ENCODE peak calls at places on chromosomes 1 and 21, in four cellular contexts. U, E, T and H are unnamed samples.

GRCh38 chr1:4048921-4049320 is 148.8 kb upstream of the C1orf174 start:
- DNase-seq in U (no peak), E (no peak), T (no peak), H (no peak)

GRCh38 chr1:28601696-28602095 is 9.6 kb downstream of the RAB42 start:
- DNase-seq in U (no peak), E (no peak), T (no peak), H (no peak)

GRCh38 chr1:231590453-231591198 is 36.0 kb upstream of the DISC1 start:
- DNase-seq in U (peak; percentile 58), E (peak; percentile 36), T (peak; percentile 41), H (peak; percentile 24)

GRCh38 chr1:61612600-61612999 is 112.3 kb downstream of the TM2D1 start:
- DNase-seq in U (no peak), E (no peak), T (no peak), H (no peak)

GRCh38 chr1:67148516-67149178 is 13.9 kb upstream of the C1orf141 start:
- DNase-seq in U (no peak), E (no peak), T (no peak), H (no peak)

GRCh38 chr1:68221971-68222355 is 10.4 kb downstream of the WLS start:
- DNase-seq in U (no peak), E (no peak), T (no peak), H (no peak)

GRCh38 chr21:35342440-35342839 is 293.3 kb upstream of the RUNX1 start:
- DNase-seq in U (no peak), E (no peak), T (no peak), H (no peak)

GRCh38 chr1:89088597-89088996 is 23.6 kb upstream of the GBP1 start:
- DNase-seq in U (no peak), E (no peak), T (no peak), H (no peak)

GRCh38 chr1:78043436-78043835 is 2.3 kb upstream of the GIPC2 start:
- DNase-seq in U (no peak), E (no peak), T (no peak), H (no peak)

GRCh38 chr1:171139890-171140289 is 45.2 kb upstream of the FMO2 start:
- DNase-seq in U (no peak), E (no peak), T (no peak), H (no peak)

GRCh38 chr21:46153259-46154154 is 1.9 kb downstream of the FTCD start:
- DNase-seq in U (peak; percentile 80), E (peak; percentile 63), T (peak; percentile 54), H (peak; percentile 51)

GRCh38 chr1:53071167-53071865 is 9.3 kb downstream of the PODN start:
- DNase-seq in U (no peak), E (no peak), T (peak; percentile 10), H (peak; percentile 14)

GRCh38 chr21:46079357-46080170 is 18.3 kb upstream of the COL6A2 start:
- DNase-seq in U (peak; percentile 19), E (peak; percentile 63), T (no peak), H (peak; percentile 71)

GRCh38 chr1:175481126-175482071 is 262.0 kb downstream of the TNR start:
- DNase-seq in U (no peak), E (no peak), T (no peak), H (no peak)

GRCh38 chr1:169495050-169495740 is 9.5 kb upstream of the SLC19A2 start:
- DNase-seq in U (no peak), E (no peak), T (no peak), H (no peak)

GRCh38 chr1:246742396-246742795 is 18.2 kb downstream of the SCCPDH start:
- DNase-seq in U (no peak), E (no peak), T (no peak), H (no peak)

GRCh38 chr1:152878042-152878441 is at the start of gene SMCP:
- DNase-seq in U (no peak), E (no peak), T (no peak), H (no peak)

GRCh38 chr1:201349091-201349490 is 28.4 kb downstream of the TNNT2 start:
- DNase-seq in U (no peak), E (no peak), T (no peak), H (no peak)

GRCh38 chr1:178267646-178268094 is 173.8 kb downstream of the RASAL2 start:
- DNase-seq in U (peak; percentile 75), E (no peak), T (no peak), H (no peak)

GRCh38 chr1:103372866-103373265 is 152.6 kb upstream of the RNPC3 start:
- DNase-seq in U (no peak), E (no peak), T (no peak), H (no peak)

GRCh38 chr1:148309940-148310500 is 157.9 kb upstream of the NBPF11 start:
- DNase-seq in U (no peak), E (no peak), T (no peak), H (no peak)

GRCh38 chr21:40704141-40704540 is 142.8 kb downstream of the DSCAM start:
- DNase-seq in U (no peak), E (no peak), T (no peak), H (no peak)
- H3K9me3 ChIP-seq in U (no peaks in the 10 kb centered on the region), E (no peaks in the 10 kb centered on the region), T (peaks cover 10% of the 10 kb centered on the region), H (no peaks in the 10 kb centered on the region)

GRCh38 chr21:41775152-41775472 is 8.3 kb upstream of the RIPK4 start:
- DNase-seq in U (no peak), E (no peak), T (no peak), H (no peak)

GRCh38 chr21:41776778-41777177 is 9.9 kb upstream of the RIPK4 start:
- DNase-seq in U (no peak), E (no peak), T (no peak), H (no peak)

GRCh38 chr21:41772351-41773080 is 5.7 kb upstream of the RIPK4 start:
- DNase-seq in U (no peak), E (no peak), T (no peak), H (no peak)

GRCh38 chr21:41771625-41771945 is 4.7 kb upstream of the RIPK4 start:
- DNase-seq in U (no peak), E (no peak), T (no peak), H (no peak)

DNA sequence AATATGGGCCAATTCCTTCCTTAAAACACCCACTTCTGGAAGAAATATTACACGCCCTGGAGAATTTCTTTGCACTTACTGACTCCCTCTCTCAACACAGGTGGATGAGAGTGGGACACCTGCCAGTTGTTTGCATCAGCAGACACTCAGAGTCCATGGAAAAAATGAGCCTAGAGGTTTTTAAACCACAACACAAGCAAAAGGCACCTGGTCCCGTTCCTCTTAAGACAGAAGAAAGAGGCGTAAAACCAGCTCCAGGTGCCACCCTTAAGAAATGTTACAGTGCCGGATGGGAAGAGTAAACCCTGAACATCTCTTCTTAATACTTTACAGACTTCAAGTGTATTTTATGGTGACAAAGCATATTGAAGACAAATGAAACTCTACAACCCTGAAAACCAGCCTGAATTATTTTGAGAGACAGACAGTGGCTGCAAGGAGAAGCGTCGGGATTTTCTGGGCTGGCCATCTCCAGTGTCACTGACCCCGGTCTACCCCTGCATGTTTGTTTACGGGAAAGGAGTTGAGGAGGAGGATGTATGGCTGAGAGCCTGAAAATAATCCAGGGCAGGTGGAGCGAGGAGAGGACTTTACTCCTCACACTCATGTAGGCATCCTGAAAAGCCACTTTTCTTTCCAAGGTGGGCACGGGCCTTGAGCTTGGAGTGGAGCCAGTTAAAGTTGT is 7.8 kb upstream of the RIPK4 start:
- DNase-seq in U (no peak), E (no peak), T (no peak), H (no peak)
- H3K27me3 ChIP-seq in U (peaks cover 20% of the 10 kb centered on the region), E (peaks cover 9% of the 10 kb centered on the region), T (peaks cover 96% of the 10 kb centered on the region), H (peaks cover 30% of the 10 kb centered on the region)

GRCh38 chr1:80922906-80923305 is 877.8 kb upstream of the ADGRL2 start:
- DNase-seq in U (no peak), E (no peak), T (no peak), H (no peak)
- H3K4me1 ChIP-seq in U (no peaks in the 10 kb centered on the region), E (no peaks in the 10 kb centered on the region), T (no peaks in the 10 kb centered on the region), H (no peaks in the 10 kb centered on the region)

DNA sequence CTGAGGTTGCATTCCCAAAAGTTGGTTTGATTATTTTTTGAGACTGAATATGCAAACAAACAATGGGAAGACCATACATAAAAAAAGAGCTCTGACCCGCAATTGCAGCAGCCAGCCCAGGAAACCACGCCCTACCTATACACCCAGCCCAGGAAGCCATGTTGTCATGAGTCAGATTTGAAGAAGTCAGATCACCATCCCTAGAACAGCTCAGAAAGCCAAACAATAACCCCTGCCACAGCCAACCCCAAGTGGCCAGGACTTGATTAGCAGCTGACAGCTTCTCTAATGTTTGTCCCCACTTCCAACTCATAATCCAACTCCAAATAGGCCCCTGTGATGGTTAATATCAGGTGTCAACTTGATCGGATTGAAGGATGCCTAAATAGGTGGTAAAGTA is 621.9 kb downstream of the NPHP4 start:
- DNase-seq in U (no peak), E (no peak), T (no peak), H (no peak)
- H3K9me3 ChIP-seq in U (peaks cover 5% of the 10 kb centered on the region), E (no peaks in the 10 kb centered on the region), T (peaks cover 14% of the 10 kb centered on the region), H (no peaks in the 10 kb centered on the region)

GRCh38 chr1:37635309-37635902 is 714 bp upstream of the RSPO1 start:
- DNase-seq in U (no peak), E (no peak), T (no peak), H (no peak)

GRCh38 chr1:37633040-37633949 is 1.4 kb downstream of the RSPO1 start:
- DNase-seq in U (no peak), E (no peak), T (no peak), H (peak; percentile 39)

GRCh38 chr1:37634554-37635308 is at the start of gene RSPO1:
- DNase-seq in U (peak; percentile 47), E (no peak), T (no peak), H (peak; percentile 79)

GRCh38 chr1:37633950-37634553 is 640 bp downstream of the RSPO1 start:
- DNase-seq in U (no peak), E (no peak), T (no peak), H (no peak)

DNA sequence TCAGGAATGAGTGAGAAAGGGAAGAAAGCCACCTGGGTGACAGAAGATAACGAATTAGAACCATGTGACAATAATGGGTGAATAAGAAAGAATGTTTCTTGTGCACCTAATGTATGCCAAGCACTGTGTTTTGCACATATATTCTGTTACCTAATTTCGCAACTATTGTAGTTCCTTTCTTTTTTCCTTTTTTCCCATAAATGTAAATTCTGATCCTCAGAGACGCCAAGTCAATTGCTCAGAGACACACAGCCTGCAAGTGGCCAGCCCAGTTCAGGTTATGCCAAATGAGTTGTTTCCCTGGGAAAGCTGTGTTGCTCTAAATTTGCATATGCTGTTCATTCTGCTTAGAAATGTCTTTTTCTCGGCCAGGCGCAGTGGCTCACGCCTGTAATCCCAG is 1.7 kb upstream of the RSPO1 start:
- DNase-seq in U (no peak), E (no peak), T (no peak), H (no peak)
- H3K27me3 ChIP-seq in U (peaks cover 65% of the 10 kb centered on the region), E (peaks cover 28% of the 10 kb centered on the region), T (peaks cover 93% of the 10 kb centered on the region), H (no peaks in the 10 kb centered on the region)

DNA sequence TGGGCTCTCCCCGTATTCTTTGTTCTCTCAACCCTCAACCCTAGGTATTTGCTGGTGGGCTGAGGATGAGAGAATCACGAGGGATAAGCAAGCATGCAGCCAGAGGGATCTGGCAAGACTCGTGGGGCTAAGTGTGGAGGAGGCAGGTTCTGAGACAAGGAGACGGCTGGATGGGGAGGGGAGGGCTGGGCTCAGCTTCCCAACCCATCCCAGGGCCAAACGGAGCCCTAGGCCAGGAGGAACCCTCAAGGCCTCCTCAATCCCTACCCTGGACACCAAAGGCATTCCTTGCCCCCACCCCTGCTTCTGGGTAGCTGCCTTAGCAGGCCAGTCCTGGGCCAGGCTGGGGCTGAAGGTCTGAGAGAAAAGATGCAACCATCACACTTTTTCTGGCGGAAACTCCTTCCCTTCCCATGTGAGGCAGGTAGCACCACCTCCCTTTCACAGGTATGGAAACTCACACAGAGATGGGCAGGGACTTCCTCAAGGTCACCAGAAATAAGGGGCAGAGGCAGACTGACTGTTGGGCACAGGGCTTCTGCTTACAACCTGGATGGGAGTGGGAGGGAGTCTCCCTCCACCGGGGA is 6.2 kb downstream of the MEF2D start:
- DNase-seq in U (no peak), E (peak; percentile 17), T (no peak), H (peak; percentile 72)
- H3K4me1 ChIP-seq in U (peaks cover 20% of the 10 kb centered on the region), E (peaks cover 84% of the 10 kb centered on the region), T (peaks cover 100% of the 10 kb centered on the region), H (peaks cover 25% of the 10 kb centered on the region)

GRCh38 chr1:247962911-247963588 is 2.0 kb upstream of the OR2AK2 start:
- DNase-seq in U (no peak), E (no peak), T (no peak), H (no peak)
- H3K9me3 ChIP-seq in U (peaks cover 50% of the 10 kb centered on the region), E (no peaks in the 10 kb centered on the region), T (no peaks in the 10 kb centered on the region), H (no peaks in the 10 kb centered on the region)